ENCODE peak calls at places on chromosomes 4 and X, in ten cellular contexts. X, Q, L, G, R, U, E, Y, T and N are unnamed samples.

GRCh38 chrX:41781500-41781899 is 57.5 kb downstream of the GPR82 start:
- DNase-seq in X (peak; percentile 60), Q (no peak), L (peak; percentile 69), G (no peak), R (no peak), U (no peak), E (no peak), Y (no peak), T (no peak), N (peak; percentile 19)

GRCh38 chr4:107740381-107740780 is 20.3 kb upstream of the PAPSS1 start:
- DNase-seq in X (no peak), Q (no peak), L (peak; percentile 46), G (no peak), R (no peak), U (no peak), E (no peak), Y (no peak), T (no peak), N (peak; percentile 7)

GRCh38 chr4:153141238-153141637 is 63.0 kb upstream of the TRIM2 start:
- DNase-seq in X (no peak), Q (no peak), L (no peak), G (no peak), R (no peak), U (no peak), E (no peak), Y (no peak), T (no peak), N (no peak)

GRCh38 chr4:184350213-184350817 is 124.0 kb downstream of the IRF2 start:
- DNase-seq in X (no peak), Q (no peak), L (no peak), G (no peak), R (no peak), U (no peak), E (no peak), Y (no peak), T (no peak), N (no peak)

GRCh38 chr4:6746721-6747689 is 31.0 kb downstream of the BLOC1S4 start:
- DNase-seq in X (peak; percentile 28), Q (no peak), L (peak; percentile 66), G (peak; percentile 85), R (no peak), U (no peak), E (peak; percentile 88), Y (no peak), T (no peak), N (peak; percentile 94)

GRCh38 chr4:6608758-6609414 is 31.6 kb upstream of the MRFAP1 start:
- DNase-seq in X (no peak), Q (no peak), L (no peak), G (no peak), R (no peak), U (peak; percentile 58), E (no peak), Y (no peak), T (no peak), N (no peak)

GRCh38 chr4:7166981-7167700 is 25.2 kb upstream of the SORCS2 start:
- DNase-seq in X (peak; percentile 40), Q (no peak), L (no peak), G (peak; percentile 26), R (peak; percentile 75), U (no peak), E (no peak), Y (no peak), T (no peak), N (peak; percentile 32)

GRCh38 chr4:163107754-163108153 is 58.9 kb downstream of the NAF1 start:
- DNase-seq in X (no peak), Q (no peak), L (peak; percentile 30), G (no peak), R (no peak), U (no peak), E (no peak), Y (no peak), T (no peak), N (peak; percentile 6)

GRCh38 chr4:87979810-87980209 is 4.3 kb downstream of the SPP1 start:
- DNase-seq in X (no peak), Q (no peak), L (no peak), G (no peak), R (no peak), U (no peak), E (no peak), Y (no peak), T (no peak), N (no peak)

GRCh38 chr4:11480683-11481082 is 52.0 kb upstream of the HS3ST1 start:
- DNase-seq in X (no peak), Q (no peak), L (peak; percentile 30), G (peak; percentile 72), R (no peak), U (no peak), E (no peak), Y (no peak), T (no peak), N (no peak)

GRCh38 chrX:153412746-153413720 is 1.8 kb downstream of the ZFP92 start:
- DNase-seq in X (no peak), Q (no peak), L (no peak), G (no peak), R (no peak), U (no peak), E (no peak), Y (no peak), T (no peak), N (no peak)

GRCh38 chrX:96464880-96465558 is 219.6 kb upstream of the DIAPH2 start:
- DNase-seq in X (no peak), Q (no peak), L (no peak), G (no peak), R (no peak), U (no peak), E (no peak), Y (no peak), T (no peak), N (no peak)
- H3K27ac ChIP-seq in X (no peak overlapping the region), Q (no peak overlapping the region), L (no peak overlapping the region), G (no peak overlapping the region), R (no peak overlapping the region), U (no peak overlapping the region), E (no peak overlapping the region), Y (no peak overlapping the region), T (no peak overlapping the region), N (no peak overlapping the region)

GRCh38 chr4:112276113-112276512 is 9.6 kb downstream of the TIFA start:
- DNase-seq in X (no peak), Q (no peak), L (no peak), G (no peak), R (no peak), U (no peak), E (no peak), Y (no peak), T (no peak), N (no peak)

GRCh38 chr4:112279025-112279881 is 6.5 kb downstream of the TIFA start:
- DNase-seq in X (no peak), Q (no peak), L (no peak), G (no peak), R (no peak), U (no peak), E (no peak), Y (no peak), T (no peak), N (no peak)

GRCh38 chr4:112274959-112275358 is 10.7 kb downstream of the TIFA start:
- DNase-seq in X (no peak), Q (no peak), L (no peak), G (no peak), R (no peak), U (no peak), E (no peak), Y (no peak), T (no peak), N (no peak)

GRCh38 chr4:112277705-112278448 is 7.8 kb downstream of the TIFA start:
- DNase-seq in X (no peak), Q (no peak), L (peak; percentile 19), G (no peak), R (no peak), U (no peak), E (no peak), Y (no peak), T (no peak), N (no peak)

DNA sequence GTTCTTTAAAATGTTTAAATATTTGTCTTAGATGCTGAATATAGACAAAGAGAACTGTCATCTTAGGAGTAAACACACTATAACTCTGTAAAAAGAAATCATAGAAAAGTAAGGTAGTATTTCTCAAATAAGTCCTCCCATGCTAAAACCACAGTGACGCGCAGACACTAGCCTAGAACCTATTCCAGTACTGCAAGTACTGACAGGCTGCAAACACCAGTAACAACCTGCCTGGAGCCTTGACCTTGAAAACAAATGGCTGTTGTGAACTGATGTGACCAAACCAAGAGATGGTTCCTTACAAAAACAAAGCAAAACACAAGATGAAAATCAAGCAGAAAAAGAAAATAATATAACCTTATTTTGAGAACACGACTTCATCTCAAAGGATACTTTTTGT is 8.5 kb downstream of the TIFA start:
- DNase-seq in X (no peak), Q (no peak), L (no peak), G (no peak), R (no peak), U (no peak), E (no peak), Y (no peak), T (no peak), N (no peak)
- H3K36me3 ChIP-seq in X (no peaks in the 10 kb centered on the region), Q (no peaks in the 10 kb centered on the region), L (peaks cover 3% of the 10 kb centered on the region), G (peaks cover 23% of the 10 kb centered on the region), R (no peaks in the 10 kb centered on the region), U (peaks cover 14% of the 10 kb centered on the region), E (no peaks in the 10 kb centered on the region), Y (peaks cover 6% of the 10 kb centered on the region), T (peaks cover 5% of the 10 kb centered on the region), N (no peaks in the 10 kb centered on the region)

GRCh38 chr4:123826896-123827295 is 430.3 kb downstream of the SPRY1 start:
- DNase-seq in X (no peak), Q (no peak), L (peak; percentile 65), G (no peak), R (no peak), U (no peak), E (no peak), Y (no peak), T (no peak), N (no peak)
- H3K27ac ChIP-seq in X (no peak overlapping the region), Q (no peak overlapping the region), L (no peak overlapping the region), G (no peak overlapping the region), R (no peak overlapping the region), U (peak overlapping the region; percentile 24), E (no peak overlapping the region), Y (no peak overlapping the region), T (no peak overlapping the region), N (no peak overlapping the region)

GRCh38 chr4:128840711-128841318 is 31.3 kb downstream of the JADE1 start:
- DNase-seq in X (no peak), Q (no peak), L (no peak), G (no peak), R (no peak), U (no peak), E (no peak), Y (no peak), T (no peak), N (no peak)

GRCh38 chr4:128837198-128837597 is 27.7 kb downstream of the JADE1 start:
- DNase-seq in X (no peak), Q (no peak), L (no peak), G (no peak), R (no peak), U (no peak), E (no peak), Y (no peak), T (no peak), N (no peak)

GRCh38 chr4:128844931-128845330 is 35.4 kb downstream of the JADE1 start:
- DNase-seq in X (no peak), Q (no peak), L (no peak), G (no peak), R (no peak), U (peak; percentile 76), E (no peak), Y (no peak), T (no peak), N (no peak)

GRCh38 chr4:128837679-128838078 is 28.2 kb downstream of the JADE1 start:
- DNase-seq in X (no peak), Q (no peak), L (no peak), G (no peak), R (no peak), U (no peak), E (no peak), Y (no peak), T (no peak), N (no peak)

GRCh38 chr4:128841402-128841801 is 31.9 kb downstream of the JADE1 start:
- DNase-seq in X (no peak), Q (no peak), L (peak; percentile 7), G (no peak), R (no peak), U (no peak), E (no peak), Y (no peak), T (no peak), N (no peak)
- H3K36me3 ChIP-seq in X (no peaks in the 10 kb centered on the region), Q (peaks cover 4% of the 10 kb centered on the region), L (peaks cover 3% of the 10 kb centered on the region), G (peaks cover 22% of the 10 kb centered on the region), R (peaks cover 25% of the 10 kb centered on the region), U (peaks cover 32% of the 10 kb centered on the region), E (no peaks in the 10 kb centered on the region), Y (peaks cover 39% of the 10 kb centered on the region), T (peaks cover 9% of the 10 kb centered on the region), N (peaks cover 8% of the 10 kb centered on the region)